ENCODE peak calls at places on chromosomes 2 and 18, in four cellular contexts. One of them, this sample, is unnamed.

GRCh38 chr2:21836766-21837543 is 713.2 kb downstream of the TDRD15 start:
- DNase-seq in K562: no peak
- DNase-seq in GM12878: no peak
- DNase-seq in IMR-90: peak
- DNase-seq in this sample: no peak

GRCh38 chr2:203758841-203759691 is 52.6 kb downstream of the CD28 start:
- DNase-seq in K562: no peak
- DNase-seq in GM12878: no peak
- DNase-seq in IMR-90: peak
- DNase-seq in this sample: no peak

GRCh38 chr2:31081497-31081896 is 56.7 kb downstream of the GALNT14 start:
- DNase-seq in K562: no peak
- DNase-seq in GM12878: no peak
- DNase-seq in IMR-90: no peak
- DNase-seq in this sample: no peak

GRCh38 chr2:200679157-200679934 is 93.5 kb downstream of the AOX1 start:
- DNase-seq in K562: no peak
- DNase-seq in GM12878: no peak
- DNase-seq in IMR-90: no peak
- DNase-seq in this sample: no peak

GRCh38 chr2:226669249-226669648 is 130.4 kb downstream of the IRS1 start:
- DNase-seq in K562: no peak
- DNase-seq in GM12878: no peak
- DNase-seq in IMR-90: no peak
- DNase-seq in this sample: no peak

GRCh38 chr18:75307530-75307929 is 96.9 kb downstream of the TSHZ1 start:
- DNase-seq in K562: no peak
- DNase-seq in GM12878: no peak
- DNase-seq in IMR-90: no peak
- DNase-seq in this sample: no peak

GRCh38 chr18:74775239-74775638 is 177.6 kb downstream of the ZNF407 start:
- DNase-seq in K562: no peak
- DNase-seq in GM12878: no peak
- DNase-seq in IMR-90: peak
- DNase-seq in this sample: no peak

GRCh38 chr2:161171595-161171929 is 11.3 kb downstream of the TANK start:
- DNase-seq in K562: peak
- DNase-seq in GM12878: no peak
- DNase-seq in IMR-90: no peak
- DNase-seq in this sample: no peak

GRCh38 chr18:50009772-50010171 is 185.2 kb downstream of the MYO5B start:
- DNase-seq in K562: peak
- DNase-seq in GM12878: peak
- DNase-seq in IMR-90: peak
- DNase-seq in this sample: peak

GRCh38 chr2:71154798-71155197 is 24.4 kb downstream of the MPHOSPH10 start:
- DNase-seq in K562: peak
- DNase-seq in GM12878: peak
- DNase-seq in IMR-90: no peak
- DNase-seq in this sample: no peak

GRCh38 chr18:37537868-37538525 is 27.6 kb downstream of the CELF4 start:
- DNase-seq in K562: peak
- DNase-seq in GM12878: no peak
- DNase-seq in IMR-90: peak
- DNase-seq in this sample: peak
- TF ChIP-seq FOS in K562: no peak
- TF ChIP-seq FOS in GM12878: no peak
- TF ChIP-seq FOS in IMR-90: no peak
- TF ChIP-seq FOS in this sample: no peak

DNA sequence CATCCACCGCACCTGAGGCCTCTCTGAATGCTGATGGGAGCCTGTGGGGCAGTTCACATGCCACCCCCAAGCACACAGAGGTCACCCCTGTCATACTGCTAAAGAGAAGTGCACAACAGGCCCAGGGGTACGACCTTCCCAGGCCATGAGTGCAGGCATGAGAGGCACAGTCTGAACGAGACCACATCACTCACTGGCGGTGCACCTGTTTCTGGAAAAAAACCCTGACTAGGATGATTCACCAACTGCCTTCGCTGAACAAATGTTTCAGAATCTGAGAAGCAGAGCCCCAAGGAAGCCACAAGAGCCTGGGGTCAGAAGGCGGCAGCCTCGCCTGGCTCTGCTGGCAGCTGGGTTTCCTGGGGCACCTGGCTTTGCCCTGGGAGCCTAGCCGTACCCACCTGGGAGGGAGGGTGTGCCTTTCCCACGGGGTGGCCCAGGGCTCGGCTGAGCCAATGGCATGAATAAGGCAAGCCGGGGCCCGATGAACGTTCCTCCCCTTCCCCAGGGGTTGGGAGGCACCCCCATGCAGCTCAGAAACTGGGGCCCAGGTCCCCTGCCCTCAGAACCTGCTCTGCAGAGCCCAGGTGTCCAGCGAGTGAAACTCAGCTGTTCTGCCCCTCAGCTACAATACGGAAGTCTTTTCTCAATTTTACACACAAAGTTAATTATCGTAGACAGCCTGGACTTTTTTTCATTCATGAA is 73.8 kb downstream of the HDAC4 start:
- DNase-seq in K562: no peak
- DNase-seq in GM12878: no peak
- DNase-seq in IMR-90: peak
- DNase-seq in this sample: no peak
- TF ChIP-seq FOS in K562: no peak
- TF ChIP-seq FOS in GM12878: no peak
- TF ChIP-seq FOS in IMR-90: no peak
- TF ChIP-seq FOS in this sample: no peak

GRCh38 chr2:240596080-240596460 is 9.5 kb downstream of the CAPN10 start:
- DNase-seq in K562: no peak
- DNase-seq in GM12878: no peak
- DNase-seq in IMR-90: no peak
- DNase-seq in this sample: no peak

GRCh38 chr2:240595381-240596079 is 9.0 kb downstream of the CAPN10 start:
- DNase-seq in K562: peak
- DNase-seq in GM12878: no peak
- DNase-seq in IMR-90: no peak
- DNase-seq in this sample: no peak

GRCh38 chr2:240597054-240597418 is 10.5 kb downstream of the CAPN10 start:
- DNase-seq in K562: no peak
- DNase-seq in GM12878: no peak
- DNase-seq in IMR-90: no peak
- DNase-seq in this sample: no peak

GRCh38 chr2:240597419-240598181 is 11.1 kb downstream of the CAPN10 start:
- DNase-seq in K562: no peak
- DNase-seq in GM12878: no peak
- DNase-seq in IMR-90: no peak
- DNase-seq in this sample: no peak

DNA sequence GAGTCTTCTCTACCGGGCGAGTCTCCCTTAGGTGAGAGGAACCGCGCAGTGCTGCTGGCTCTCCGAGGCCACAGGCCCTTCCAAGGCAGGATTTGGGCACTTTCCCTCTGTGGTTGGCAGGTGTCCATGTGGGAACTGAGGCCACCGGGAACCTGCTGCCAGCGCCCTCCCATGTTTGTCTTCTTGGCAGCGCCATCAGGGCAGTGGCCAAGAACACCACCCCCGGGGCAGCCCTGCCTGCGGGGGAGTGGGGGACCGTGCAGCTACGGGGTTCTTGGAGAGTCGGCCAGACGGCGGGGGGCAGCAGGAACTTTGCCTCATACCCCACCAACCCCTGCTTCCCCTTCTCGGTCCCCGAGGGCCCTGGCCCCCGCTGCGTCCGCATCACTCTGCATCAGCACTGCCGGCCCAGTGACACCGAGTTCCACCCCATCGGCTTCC is 10.0 kb downstream of the CAPN10 start:
- DNase-seq in K562: no peak
- DNase-seq in GM12878: no peak
- DNase-seq in IMR-90: no peak
- DNase-seq in this sample: no peak
- TF ChIP-seq FOS in K562: no peak
- TF ChIP-seq FOS in GM12878: no peak
- TF ChIP-seq FOS in IMR-90: no peak
- TF ChIP-seq FOS in this sample: no peak

DNA sequence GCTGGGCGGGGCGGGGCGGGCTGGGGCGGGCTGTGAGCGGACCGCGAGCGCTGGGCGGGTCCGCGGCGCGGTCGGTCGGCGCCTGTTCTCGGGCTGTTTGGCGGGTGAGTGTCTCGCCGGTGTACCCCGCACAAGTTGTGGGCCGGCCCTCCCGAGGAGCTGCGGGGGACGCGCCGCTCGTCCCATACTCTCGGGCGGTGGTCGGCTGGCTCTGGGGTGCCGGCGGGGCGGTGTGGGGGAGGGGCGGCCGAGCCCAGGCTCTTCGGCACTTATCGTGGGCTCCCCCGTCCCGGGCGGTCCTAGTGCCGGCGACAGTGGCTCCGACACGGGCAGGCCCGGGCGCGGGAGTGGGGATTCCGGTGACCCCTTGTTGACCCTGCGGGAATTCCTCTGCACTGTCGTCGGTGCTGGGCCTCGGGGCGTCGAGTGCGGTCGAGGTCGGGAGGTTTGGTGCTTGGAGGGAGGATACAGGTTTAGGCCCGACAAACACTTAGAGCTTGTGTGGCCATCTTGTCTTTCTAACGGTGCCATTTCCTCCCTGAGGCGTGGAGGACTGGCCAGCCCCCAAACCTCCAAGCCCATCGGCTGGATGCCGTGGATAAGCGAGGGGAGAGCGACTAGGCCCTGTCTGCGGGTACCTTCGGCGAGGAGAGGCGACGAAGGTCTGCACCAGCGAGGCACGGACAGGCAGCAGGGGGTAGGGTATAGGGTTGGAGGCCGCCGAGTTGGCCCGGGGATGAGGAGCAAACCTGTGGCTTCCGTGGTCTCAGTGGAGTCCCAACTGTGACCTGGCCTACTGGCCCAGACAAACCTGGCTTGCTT is at the start of gene SEPTIN2:
- DNase-seq in K562: peak
- DNase-seq in GM12878: no peak
- DNase-seq in IMR-90: peak
- DNase-seq in this sample: peak
- TF ChIP-seq FOS in K562: no peak
- TF ChIP-seq FOS in GM12878: no peak
- TF ChIP-seq FOS in IMR-90: no peak
- TF ChIP-seq FOS in this sample: no peak

DNA sequence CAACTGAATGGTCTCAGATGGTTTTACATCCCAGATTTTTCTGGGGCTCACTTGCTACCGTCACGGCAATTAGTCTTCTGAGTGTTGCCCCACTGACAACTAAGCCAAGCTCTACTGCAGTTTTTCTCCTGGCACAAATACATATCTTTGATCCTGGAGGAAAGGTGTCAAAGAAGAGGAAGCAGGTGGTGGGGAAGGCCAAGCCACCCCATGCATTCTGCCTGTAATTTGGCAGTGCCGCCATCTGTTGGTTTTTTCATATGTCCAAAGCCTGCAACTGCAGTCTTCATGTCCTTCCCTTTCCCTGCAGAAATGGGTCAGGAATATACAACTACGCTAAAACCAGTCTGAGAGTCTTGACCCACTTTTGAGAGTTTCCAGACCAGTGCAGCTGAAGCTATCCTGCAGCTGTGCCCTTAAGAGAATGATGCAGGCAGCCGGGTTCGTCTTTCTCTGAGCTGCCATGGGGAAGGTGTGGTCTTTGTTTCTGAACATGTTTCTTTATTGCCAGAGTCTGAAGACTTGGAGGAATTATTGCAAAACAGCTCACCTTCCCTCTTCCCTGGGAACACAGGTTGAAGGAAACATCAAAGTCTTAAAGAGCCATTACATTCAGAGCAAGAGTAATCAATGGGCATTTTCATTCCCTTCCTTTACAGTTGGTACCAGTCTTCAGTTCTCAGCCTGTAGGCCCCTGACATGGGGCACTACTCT is 71.8 kb upstream of the ATL2 start:
- DNase-seq in K562: no peak
- DNase-seq in GM12878: no peak
- DNase-seq in IMR-90: no peak
- DNase-seq in this sample: no peak
- TF ChIP-seq FOS in K562: no peak
- TF ChIP-seq FOS in GM12878: no peak
- TF ChIP-seq FOS in IMR-90: no peak
- TF ChIP-seq FOS in this sample: no peak

DNA sequence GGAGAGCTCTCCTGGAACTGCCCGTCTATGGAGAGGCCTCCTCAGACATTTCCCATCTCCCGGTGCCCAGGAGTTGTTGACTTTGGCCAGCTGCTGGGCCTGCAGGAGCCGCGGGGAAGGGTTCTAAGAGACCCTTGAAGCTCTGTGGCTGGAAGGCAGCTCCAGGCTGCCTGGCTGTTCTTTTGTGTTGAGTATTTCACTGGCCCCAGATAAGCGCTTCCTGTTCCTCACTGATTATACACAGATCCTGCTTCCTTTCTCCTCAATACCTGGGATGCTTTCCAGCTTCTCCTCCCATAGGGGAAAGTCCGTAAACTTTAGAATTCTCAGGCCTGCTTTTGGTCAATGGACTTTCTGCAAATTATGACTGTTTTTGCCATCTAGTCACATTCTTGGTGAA is 57.8 kb downstream of the TGOLN2 start:
- DNase-seq in K562: no peak
- DNase-seq in GM12878: no peak
- DNase-seq in IMR-90: peak
- DNase-seq in this sample: peak
- TF ChIP-seq FOS in K562: no peak
- TF ChIP-seq FOS in GM12878: no peak
- TF ChIP-seq FOS in IMR-90: no peak
- TF ChIP-seq FOS in this sample: no peak

GRCh38 chr18:54232485-54233227 is 8.2 kb upstream of the MBD2 start:
- DNase-seq in K562: no peak
- DNase-seq in GM12878: no peak
- DNase-seq in IMR-90: no peak
- DNase-seq in this sample: no peak

GRCh38 chr18:54233761-54234160 is 9.3 kb upstream of the MBD2 start:
- DNase-seq in K562: no peak
- DNase-seq in GM12878: no peak
- DNase-seq in IMR-90: no peak
- DNase-seq in this sample: no peak

GRCh38 chr18:54233228-54233625 is 8.8 kb upstream of the MBD2 start:
- DNase-seq in K562: no peak
- DNase-seq in GM12878: no peak
- DNase-seq in IMR-90: no peak
- DNase-seq in this sample: peak

GRCh38 chr18:54238181-54238936 is 13.9 kb upstream of the MBD2 start:
- DNase-seq in K562: no peak
- DNase-seq in GM12878: no peak
- DNase-seq in IMR-90: no peak
- DNase-seq in this sample: peak

DNA sequence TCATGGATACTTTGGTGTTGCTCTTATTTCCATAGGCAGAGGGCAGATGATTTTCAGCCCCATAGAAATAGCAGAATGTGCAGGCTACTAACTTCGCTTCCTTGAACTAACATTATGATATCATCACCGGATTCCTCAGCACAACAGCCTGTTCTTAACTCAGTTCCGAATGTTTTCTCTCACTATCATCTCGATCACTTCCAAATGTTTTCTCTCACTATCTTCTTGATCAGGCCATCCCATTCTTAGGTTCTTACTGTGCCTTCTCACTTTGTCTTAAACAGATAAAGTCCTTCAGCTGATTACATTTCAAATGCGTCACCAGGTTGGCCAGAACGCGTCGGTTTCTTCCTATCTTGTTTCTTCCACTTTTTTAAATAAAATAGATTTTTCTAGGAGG is 11.4 kb upstream of the MBD2 start:
- DNase-seq in K562: no peak
- DNase-seq in GM12878: no peak
- DNase-seq in IMR-90: no peak
- DNase-seq in this sample: peak
- TF ChIP-seq FOS in K562: no peak
- TF ChIP-seq FOS in GM12878: no peak
- TF ChIP-seq FOS in IMR-90: no peak
- TF ChIP-seq FOS in this sample: peak